ENCODE peak calls at places on chromosomes 3 and 15, in four cellular contexts. F, H, W and N are unnamed samples.

GRCh38 chr3:100966049-100966471 is 27.2 kb downstream of the ABI3BP start:
- DNase-seq in H (no peak), F (no peak), W (peak; percentile 49), N (no peak)

GRCh38 chr3:151305081-151305777 is 11.4 kb downstream of the GPR87 start:
- DNase-seq in H (peak; percentile 78), W (peak; percentile 4), F (no peak), N (no peak)

GRCh38 chr3:85721409-85722145 is 762.8 kb downstream of the CADM2 start:
- DNase-seq in H (no peak), F (no peak), W (no peak), N (no peak)

GRCh38 chr3:195537995-195538394 is 5.1 kb downstream of the PPP1R2 start:
- DNase-seq in F (no peak), W (no peak), H (no peak), N (peak; percentile 68)

GRCh38 chr3:170301404-170301803 is 56.1 kb upstream of the SKIL start:
- DNase-seq in H (no peak), W (no peak), F (no peak), N (no peak)

GRCh38 chr3:47440131-47440530 is 35.6 kb downstream of the SCAP start:
- DNase-seq in H (no peak), W (no peak), F (no peak), N (no peak)

GRCh38 chr3:11567516-11568467 is 75.9 kb downstream of the VGLL4 start:
- DNase-seq in F (no peak), W (no peak), H (no peak), N (no peak)

GRCh38 chr15:70033529-70034140 is 64.1 kb downstream of the TLE3 start:
- DNase-seq in H (no peak), W (peak; percentile 94), F (no peak), N (no peak)

GRCh38 chr3:28915711-28916481 is 365.0 kb upstream of the RBMS3 start:
- DNase-seq in W (peak; percentile 36), H (peak; percentile 10), F (no peak), N (no peak)

GRCh38 chr3:111087924-111088469 is 16.4 kb downstream of the NECTIN3 start:
- DNase-seq in H (no peak), F (no peak), W (no peak), N (no peak)

GRCh38 chr3:122353215-122353614 is 28.2 kb downstream of the CSTA start:
- DNase-seq in F (no peak), H (no peak), W (peak; percentile 14), N (no peak)

GRCh38 chr3:22569570-22569969 is 633.6 kb upstream of the UBE2E2 start:
- DNase-seq in W (no peak), H (no peak), F (no peak), N (no peak)

GRCh38 chr3:110542552-110543164 is 529.0 kb upstream of the NECTIN3 start:
- DNase-seq in W (no peak), H (no peak), F (no peak), N (no peak)

GRCh38 chr15:78087944-78088772 is 4.2 kb upstream of the SH2D7 start:
- DNase-seq in F (no peak), W (no peak), H (no peak), N (no peak)

GRCh38 chr3:102163039-102163817 is 271.6 kb upstream of the ZPLD1 start:
- DNase-seq in W (peak; percentile 42), H (no peak), F (no peak), N (no peak)

GRCh38 chr3:53715815-53716483 is 130.3 kb downstream of the CHDH start:
- DNase-seq in F (no peak), W (no peak), H (no peak), N (no peak)

GRCh38 chr3:126621627-126622345 is 33.1 kb downstream of the TXNRD3 start:
- DNase-seq in F (no peak), H (no peak), W (no peak), N (no peak)

GRCh38 chr3:179832333-179832854 is 179.6 kb downstream of the USP13 start:
- DNase-seq in H (no peak), F (no peak), W (no peak), N (no peak)

GRCh38 chr15:77009176-77009575 is 14.2 kb downstream of the PSTPIP1 start:
- DNase-seq in F (no peak), H (no peak), W (no peak), N (no peak)

GRCh38 chr3:13229291-13229949 is 156.2 kb upstream of the IQSEC1 start:
- DNase-seq in H (peak; percentile 59), W (peak; percentile 71), F (peak; percentile 72), N (peak; percentile 2)

GRCh38 chr3:126895178-126896066 is 87.5 kb upstream of the PLXNA1 start:
- DNase-seq in H (no peak), F (no peak), W (no peak), N (no peak)

GRCh38 chr15:32651229-32651837 is 9.8 kb downstream of the SCG5 start:
- DNase-seq in W (peak; percentile 71), H (no peak), F (peak; percentile 74), N (no peak)

GRCh38 chr15:75129788-75130187 is 71.9 kb upstream of the C15orf39 start:
- DNase-seq in H (no peak), W (no peak), F (no peak), N (no peak)

GRCh38 chr3:101849714-101850326 is 506 bp downstream of the NFKBIZ start:
- DNase-seq in F (peak; percentile 42), W (peak; percentile 76), H (no peak), N (no peak)

GRCh38 chr15:89110060-89110459 is 21.8 kb downstream of the ABHD2 start:
- DNase-seq in F (no peak), W (no peak), H (no peak), N (no peak)

GRCh38 chr15:89107984-89108383 is 19.7 kb downstream of the ABHD2 start:
- DNase-seq in W (no peak), F (no peak), H (no peak), N (no peak)

GRCh38 chr15:89111352-89111751 is 23.1 kb downstream of the ABHD2 start:
- DNase-seq in F (no peak), W (no peak), H (no peak), N (no peak)

GRCh38 chr15:89106200-89106599 is 17.9 kb downstream of the ABHD2 start:
- DNase-seq in W (no peak), H (no peak), F (no peak), N (no peak)

DNA sequence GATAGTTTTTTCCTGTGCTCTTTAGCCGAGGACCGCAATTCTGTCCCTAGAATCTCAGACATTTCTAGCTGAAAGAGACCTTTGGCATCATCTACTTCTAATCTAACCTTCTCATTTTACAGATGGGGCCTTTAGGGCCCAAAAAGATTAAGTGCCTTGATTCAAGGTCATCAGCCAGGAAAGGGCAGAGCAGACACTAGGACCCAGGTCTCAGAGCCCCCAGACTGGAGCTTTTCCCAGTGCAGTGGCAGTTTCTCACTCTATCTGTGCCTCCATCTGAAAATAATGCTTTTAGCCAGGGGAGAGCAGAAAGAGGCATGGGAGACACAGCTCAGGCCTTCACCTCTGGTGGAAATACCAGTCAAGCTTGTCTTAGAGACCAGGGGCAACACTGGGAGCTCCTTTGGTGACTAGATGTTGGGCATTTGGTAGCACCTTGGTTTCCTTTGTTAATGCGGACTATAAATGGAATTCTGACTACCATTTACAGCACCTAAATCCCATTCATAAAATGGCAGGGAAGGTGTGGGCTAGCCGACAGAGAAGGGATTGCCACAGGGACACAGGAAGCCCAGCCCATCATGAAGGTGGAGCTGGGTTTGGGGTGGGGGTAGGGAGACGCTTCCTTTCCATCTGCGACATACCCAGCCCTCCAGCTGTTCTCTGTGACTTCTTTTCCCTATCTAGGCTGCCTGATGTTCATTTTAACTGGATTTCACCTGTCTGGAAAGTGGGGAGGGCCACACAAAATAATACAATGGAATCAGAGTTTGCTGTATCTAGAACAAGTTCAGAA is 20.8 kb downstream of the ABHD2 start:
- DNase-seq in F (peak; percentile 47), W (peak; percentile 44), H (no peak), N (no peak)
- TF ChIP-seq NRF1 in F (no peak), W (no peak), H (no peak), N (no peak)

DNA sequence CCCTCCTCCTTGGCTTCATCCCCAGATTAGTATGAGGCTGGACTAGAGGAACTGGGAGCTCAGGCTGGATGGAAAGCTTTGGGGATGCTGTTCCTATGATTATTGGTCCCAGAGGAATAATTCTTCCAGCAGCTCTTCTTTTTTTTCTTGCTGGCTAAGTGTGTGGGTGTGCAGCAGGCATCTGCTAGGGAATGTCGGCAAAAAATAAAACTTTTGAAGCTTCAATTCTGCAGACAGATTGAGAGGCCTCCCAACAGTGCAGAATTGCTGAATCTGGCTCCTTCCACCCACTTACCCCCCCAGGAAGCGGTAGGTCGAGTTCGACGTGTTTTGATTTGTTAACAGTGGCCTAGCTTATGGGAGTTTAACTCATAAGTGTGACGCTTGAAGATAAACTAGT is 138.6 kb upstream of the ANKRD28 start:
- DNase-seq in W (no peak), F (no peak), H (no peak), N (no peak)
- TF ChIP-seq NRF1 in W (no peak), F (no peak), H (no peak), N (no peak)

GRCh38 chr3:128197855-128198254 is 44.6 kb downstream of the EEFSEC start:
- DNase-seq in H (no peak), W (no peak), F (no peak), N (no peak)

GRCh38 chr3:128195802-128196201 is 42.5 kb downstream of the EEFSEC start:
- DNase-seq in H (no peak), W (no peak), F (no peak), N (no peak)

GRCh38 chr3:128196645-128197044 is 43.4 kb downstream of the EEFSEC start:
- DNase-seq in H (no peak), W (no peak), F (no peak), N (no peak)

GRCh38 chr3:128195369-128195768 is 42.1 kb downstream of the EEFSEC start:
- DNase-seq in H (no peak), F (no peak), W (peak; percentile 67), N (no peak)

DNA sequence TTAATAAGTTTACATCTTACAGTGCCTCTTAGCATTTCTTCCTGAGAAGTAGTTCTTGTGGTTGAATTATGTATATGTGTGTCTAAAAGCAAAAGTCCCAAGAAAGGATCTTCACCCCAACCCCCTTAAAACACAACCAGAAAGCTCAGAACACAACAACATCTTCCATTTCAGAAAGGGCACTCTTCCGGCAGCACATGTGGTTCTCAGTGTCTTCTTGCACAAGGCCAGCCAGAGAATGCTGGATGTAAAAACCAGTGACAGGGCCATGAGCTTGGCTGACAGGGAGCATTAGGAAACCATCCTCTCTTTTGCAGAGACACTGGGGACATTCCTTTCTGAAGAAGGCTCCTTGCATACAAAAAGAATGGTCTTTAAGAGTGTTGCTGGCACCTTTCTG is 45.0 kb downstream of the EEFSEC start:
- DNase-seq in H (no peak), F (no peak), W (no peak), N (no peak)
- TF ChIP-seq NRF1 in H (no peak), F (no peak), W (no peak), N (no peak)

GRCh38 chr3:51371943-51372557 is 13.0 kb upstream of the MANF start:
- DNase-seq in H (no peak), W (peak; percentile 56), F (peak; percentile 27), N (no peak)
- TF ChIP-seq NRF1 in H (no peak), W (no peak), F (no peak), N (no peak)